ENCODE peak calls at places on chromosomes 11 and 22, in four cellular contexts. One of them, this sample, is unnamed.

GRCh38 chr11:113675003-113675471 is 31.1 kb downstream of the TMPRSS5 start:
- DNase-seq in H1: no peak
- DNase-seq in GM12865: peak
- DNase-seq in tibial nerve: no peak
- DNase-seq in this sample: no peak

GRCh38 chr22:49466926-49467590 is 360.6 kb downstream of the BRD1 start:
- DNase-seq in H1: no peak
- DNase-seq in GM12865: no peak
- DNase-seq in tibial nerve: no peak
- DNase-seq in this sample: no peak

GRCh38 chr11:85961930-85962363 is 106.8 kb downstream of the CCDC83 start:
- DNase-seq in H1: no peak
- DNase-seq in GM12865: no peak
- DNase-seq in tibial nerve: no peak
- DNase-seq in this sample: no peak

GRCh38 chr22:48588151-48588880 is 1239.4 kb downstream of the BRD1 start:
- DNase-seq in H1: no peak
- DNase-seq in GM12865: no peak
- DNase-seq in tibial nerve: no peak
- DNase-seq in this sample: no peak

GRCh38 chr11:41392591-41392990 is 66.9 kb downstream of the LRRC4C start:
- DNase-seq in H1: no peak
- DNase-seq in GM12865: no peak
- DNase-seq in tibial nerve: no peak
- DNase-seq in this sample: no peak

GRCh38 chr22:44884968-44885805 is 124.6 kb downstream of the PHF21B start:
- DNase-seq in H1: no peak
- DNase-seq in GM12865: no peak
- DNase-seq in tibial nerve: no peak
- DNase-seq in this sample: no peak

GRCh38 chr22:50276143-50276542 is 6.0 kb upstream of the MAPK11 start:
- DNase-seq in H1: no peak
- DNase-seq in GM12865: peak
- DNase-seq in tibial nerve: no peak
- DNase-seq in this sample: no peak

GRCh38 chr11:37532271-37532670 is 934.2 kb upstream of the RAG2 start:
- DNase-seq in H1: no peak
- DNase-seq in GM12865: no peak
- DNase-seq in tibial nerve: no peak
- DNase-seq in this sample: no peak

GRCh38 chr11:117199061-117199915 is at the start of gene TAGLN:
- DNase-seq in H1: peak
- DNase-seq in GM12865: no peak
- DNase-seq in tibial nerve: peak
- DNase-seq in this sample: no peak

GRCh38 chr22:38026130-38027111 is 30.8 kb upstream of the PICK1 start:
- DNase-seq in H1: no peak
- DNase-seq in GM12865: no peak
- DNase-seq in tibial nerve: no peak
- DNase-seq in this sample: no peak

GRCh38 chr11:112307617-112308016 is 47.0 kb upstream of the PLET1 start:
- DNase-seq in H1: no peak
- DNase-seq in GM12865: no peak
- DNase-seq in tibial nerve: no peak
- DNase-seq in this sample: no peak
- TF ChIP-seq CTCF in H1: no peak
- TF ChIP-seq CTCF in GM12865: no peak
- TF ChIP-seq CTCF in tibial nerve: no peak
- TF ChIP-seq CTCF in this sample: no peak

DNA sequence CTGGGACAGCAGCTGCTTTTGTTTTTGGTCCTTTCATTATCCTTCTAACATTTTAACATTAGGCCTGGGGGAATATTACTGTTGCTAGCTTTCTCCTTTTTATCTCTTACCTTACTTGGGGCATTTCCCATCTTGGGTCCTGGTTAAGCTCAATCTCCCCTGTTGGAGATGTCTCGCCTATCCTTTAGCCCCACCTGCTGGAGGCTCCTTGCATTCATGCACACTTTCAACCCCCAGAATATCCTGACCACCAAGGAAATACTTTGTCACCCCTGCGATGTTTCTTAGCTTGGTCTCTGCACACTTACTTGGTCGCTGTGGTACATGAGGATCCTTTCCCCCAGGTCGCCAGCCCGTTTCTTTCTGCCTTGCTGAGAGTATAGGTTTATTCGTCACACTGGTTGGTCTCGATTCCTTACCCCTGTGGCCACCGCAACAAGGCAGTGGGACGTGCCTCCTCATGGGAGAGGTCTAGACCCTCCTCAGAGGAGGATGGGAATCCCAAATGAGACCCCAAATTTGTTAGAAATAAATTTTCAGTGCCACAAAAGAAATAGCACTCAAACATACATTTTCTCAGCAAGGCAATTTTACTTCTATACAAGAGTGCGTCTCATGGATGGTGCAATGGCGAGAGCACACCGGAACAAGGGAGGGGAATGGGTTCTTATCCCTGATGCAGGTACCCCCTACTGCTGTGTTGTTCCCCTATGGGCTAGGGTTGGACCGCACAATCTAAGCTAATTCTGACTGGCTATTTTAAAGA is 5.4 kb upstream of the TXN2 start:
- DNase-seq in H1: no peak
- DNase-seq in GM12865: peak
- DNase-seq in tibial nerve: no peak
- DNase-seq in this sample: peak
- TF ChIP-seq CTCF in H1: peak
- TF ChIP-seq CTCF in GM12865: peak
- TF ChIP-seq CTCF in tibial nerve: peak
- TF ChIP-seq CTCF in this sample: peak

DNA sequence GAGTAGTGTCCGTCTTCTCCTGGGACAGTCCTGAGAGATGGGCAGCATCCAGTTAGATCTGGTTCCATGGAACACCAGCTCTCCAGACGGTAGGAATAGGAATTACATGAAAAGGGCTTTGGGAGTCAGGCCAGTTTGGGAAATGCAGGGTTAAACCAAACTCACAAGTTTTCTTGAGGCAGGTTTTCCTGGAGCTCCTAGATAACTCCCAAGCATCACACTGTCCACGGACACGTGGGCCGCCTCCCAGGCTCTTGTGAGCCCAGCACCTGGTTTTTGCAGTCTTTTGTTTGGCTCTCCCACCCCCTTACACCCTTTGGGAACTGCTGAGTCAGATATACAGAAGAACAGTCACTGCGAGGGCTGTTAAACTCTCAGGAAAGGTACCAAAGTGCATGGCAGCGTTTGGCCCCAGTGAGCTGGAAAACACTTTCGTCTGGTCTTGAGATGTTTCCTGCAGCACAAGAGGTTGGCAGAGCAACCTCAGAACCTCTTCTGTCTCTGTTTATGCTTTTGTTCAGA is 90.0 kb downstream of the BCR start:
- DNase-seq in H1: no peak
- DNase-seq in GM12865: no peak
- DNase-seq in tibial nerve: no peak
- DNase-seq in this sample: no peak
- TF ChIP-seq CTCF in H1: peak
- TF ChIP-seq CTCF in GM12865: no peak
- TF ChIP-seq CTCF in tibial nerve: no peak
- TF ChIP-seq CTCF in this sample: peak

GRCh38 chr11:80136991-80137390 is 696.2 kb upstream of the TENM4 start:
- DNase-seq in H1: no peak
- DNase-seq in GM12865: no peak
- DNase-seq in tibial nerve: no peak
- DNase-seq in this sample: no peak
- TF ChIP-seq CTCF in H1: no peak
- TF ChIP-seq CTCF in GM12865: no peak
- TF ChIP-seq CTCF in tibial nerve: no peak
- TF ChIP-seq CTCF in this sample: no peak

DNA sequence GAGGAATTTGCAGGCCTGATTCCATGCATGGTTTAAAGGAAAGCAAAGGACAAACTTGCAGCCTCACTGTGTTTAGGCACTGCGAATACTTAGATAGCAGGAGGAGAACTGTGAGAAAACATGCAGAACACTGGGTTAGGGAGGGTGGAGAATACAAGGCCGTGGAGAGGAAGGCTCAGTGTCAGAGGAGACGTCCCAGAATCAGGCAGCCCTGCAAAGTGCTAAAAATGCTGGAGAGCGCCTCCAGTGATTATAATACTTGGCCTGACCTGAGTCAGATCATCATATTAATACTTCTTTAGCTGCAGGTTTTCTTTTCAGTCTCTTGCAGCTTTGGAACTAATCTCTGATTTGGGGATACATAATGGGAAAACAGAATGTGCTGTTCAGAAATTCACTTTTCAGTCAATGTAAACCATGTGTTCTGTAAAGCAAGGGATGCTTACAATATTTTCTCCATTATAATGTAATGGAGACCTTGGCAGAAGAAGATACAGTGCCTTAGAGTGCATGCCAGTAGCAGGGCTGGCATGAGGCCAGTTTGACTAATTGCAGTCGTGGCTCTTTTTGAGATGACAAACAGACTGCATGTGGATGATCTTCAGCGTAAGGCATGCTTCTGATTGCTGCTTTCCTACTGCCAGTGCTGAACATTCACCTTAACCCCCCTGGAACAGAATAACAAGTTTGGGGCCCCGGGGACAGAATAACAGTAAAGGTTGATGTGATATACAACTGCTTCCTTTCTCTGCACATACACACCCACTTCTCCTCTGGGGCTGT is 16.8 kb downstream of the EXT2 start:
- DNase-seq in H1: no peak
- DNase-seq in GM12865: peak
- DNase-seq in tibial nerve: no peak
- DNase-seq in this sample: no peak
- TF ChIP-seq CTCF in H1: no peak
- TF ChIP-seq CTCF in GM12865: no peak
- TF ChIP-seq CTCF in tibial nerve: no peak
- TF ChIP-seq CTCF in this sample: no peak

GRCh38 chr11:20759541-20759940 is 90.2 kb downstream of the NELL1 start:
- DNase-seq in H1: no peak
- DNase-seq in GM12865: no peak
- DNase-seq in tibial nerve: no peak
- DNase-seq in this sample: no peak

GRCh38 chr11:20754957-20755356 is 85.6 kb downstream of the NELL1 start:
- DNase-seq in H1: peak
- DNase-seq in GM12865: peak
- DNase-seq in tibial nerve: no peak
- DNase-seq in this sample: no peak
- TF ChIP-seq CTCF in H1: peak
- TF ChIP-seq CTCF in GM12865: no peak
- TF ChIP-seq CTCF in tibial nerve: no peak
- TF ChIP-seq CTCF in this sample: peak

This sample was measured in progenitor cell of endocrine pancreas.